ENCODE peak calls at places on chromosomes 7 and 10, in nine cellular contexts. N is kidney epithelial cell, F is GM23338, Q is Peyer's patch, R is endothelial cell of umbilical vein, M is GM13977, E is A549, W is heart left ventricle, H is NB4. X is an unnamed sample.

GRCh38 chr7:94089806-94090205 is 85.7 kb upstream of the BET1 start:
- DNase-seq in E (no peak), H (no peak), R (no peak), W (no peak), Q (no peak), F (no peak), M (no peak), N (no peak), X (no peak)

GRCh38 chr10:3433131-3433530 is 260.5 kb upstream of the PITRM1 start:
- DNase-seq in M (no peak), N (peak), R (no peak), F (no peak), W (no peak), E (no peak), H (no peak), Q (no peak), X (no peak)

GRCh38 chr10:32410569-32410968 is 35.4 kb upstream of the CCDC7 start:
- DNase-seq in N (no peak), F (no peak), R (no peak), H (no peak), E (no peak), W (no peak), Q (no peak), M (no peak), X (no peak)

GRCh38 chr7:28041508-28042314 is 138.9 kb downstream of the JAZF1 start:
- DNase-seq in Q (no peak), N (no peak), M (no peak), H (no peak), W (no peak), F (no peak), R (no peak), E (no peak), X (no peak)

GRCh38 chr7:130486114-130486962 is 5.5 kb upstream of the MEST start:
- DNase-seq in M (peak), R (peak), N (no peak), E (peak), W (peak), Q (peak), H (peak), F (peak), X (peak)

GRCh38 chr10:129097776-129098175 is 369.3 kb upstream of the MGMT start:
- DNase-seq in N (no peak), E (no peak), Q (no peak), H (no peak), W (no peak), F (no peak), R (no peak), M (no peak), X (no peak)

GRCh38 chr7:150685219-150686029 is at the start of gene GIMAP2:
- DNase-seq in R (peak), F (no peak), E (no peak), Q (peak), H (peak), W (no peak), M (peak), N (no peak), X (no peak)

GRCh38 chr7:94507962-94508361 is 1.6 kb upstream of the CASD1 start:
- DNase-seq in N (no peak), M (no peak), H (no peak), E (no peak), W (no peak), Q (no peak), R (no peak), F (no peak), X (no peak)

GRCh38 chr7:127900735-127901685 is 130.2 kb downstream of the LRRC4 start:
- DNase-seq in E (no peak), H (no peak), N (no peak), F (peak), W (no peak), Q (no peak), M (no peak), R (no peak), X (no peak)

GRCh38 chr10:22599048-22599561 is 115.3 kb downstream of the PIP4K2A start:
- DNase-seq in H (peak), N (no peak), M (no peak), E (peak), Q (no peak), F (no peak), R (peak), W (no peak), X (no peak)

GRCh38 chr7:24057243-24057642 is 226.7 kb upstream of the NPY start:
- DNase-seq in H (no peak), Q (no peak), M (no peak), R (no peak), W (no peak), N (no peak), E (peak), F (peak), X (no peak)

GRCh38 chr10:13872411-13872810 is 285.6 kb downstream of the PRPF18 start:
- DNase-seq in W (no peak), R (no peak), H (no peak), N (no peak), Q (no peak), E (no peak), F (no peak), M (no peak), X (no peak)

GRCh38 chr10:131848741-131849590 is 51.8 kb upstream of the PPP2R2D start:
- DNase-seq in Q (peak), W (no peak), F (no peak), N (no peak), H (no peak), M (no peak), E (no peak), R (no peak), X (no peak)

GRCh38 chr7:149720372-149721083 is 52.9 kb downstream of the ZNF467 start:
- DNase-seq in E (no peak), R (no peak), W (peak), F (no peak), M (no peak), N (no peak), H (no peak), Q (no peak), X (no peak)

GRCh38 chr10:16119445-16119844 is 259.1 kb upstream of the MINDY3 start:
- DNase-seq in M (no peak), Q (no peak), E (no peak), H (no peak), W (no peak), R (no peak), N (no peak), F (no peak), X (no peak)

GRCh38 chr7:17564678-17565209 is 266.3 kb downstream of the AHR start:
- DNase-seq in E (no peak), R (peak), H (peak), N (no peak), W (no peak), F (no peak), Q (no peak), M (no peak), X (no peak)

GRCh38 chr10:120336910-120337540 is 120.0 kb upstream of the PLPP4 start:
- DNase-seq in F (peak), E (peak), M (peak), R (peak), H (peak), W (no peak), Q (peak), N (no peak), X (peak)

GRCh38 chr10:132477398-132478340 is 59.9 kb upstream of the INPP5A start:
- DNase-seq in M (no peak), H (no peak), R (no peak), F (peak), Q (no peak), N (no peak), E (no peak), W (peak), X (no peak)

GRCh38 chr7:117502338-117502737 is 22.5 kb downstream of the CFTR start:
- DNase-seq in F (no peak), E (no peak), R (no peak), Q (peak), H (no peak), N (no peak), W (no peak), M (no peak), X (no peak)

GRCh38 chr7:80170445-80170844 is 35.8 kb downstream of the GNAI1 start:
- DNase-seq in R (no peak), F (no peak), M (no peak), H (no peak), W (no peak), Q (no peak), E (no peak), N (no peak), X (no peak)

GRCh38 chr7:1360521-1360971 is 98.7 kb downstream of the MICALL2 start:
- DNase-seq in Q (no peak), R (no peak), W (peak), H (no peak), F (no peak), E (no peak), N (no peak), M (no peak), X (no peak)

GRCh38 chr7:125059861-125060456 is 130.3 kb upstream of the POT1 start:
- DNase-seq in H (peak), F (no peak), R (peak), E (no peak), W (no peak), Q (no peak), M (peak), N (no peak), X (no peak)

GRCh38 chr10:132197271-132198067 is 10.7 kb downstream of the DPYSL4 start:
- DNase-seq in E (no peak), R (no peak), N (no peak), F (no peak), M (no peak), W (no peak), Q (no peak), H (no peak), X (no peak)

GRCh38 chr10:132444877-132445351 is 47.9 kb downstream of the PWWP2B start:
- DNase-seq in R (no peak), H (peak), N (no peak), M (no peak), W (no peak), Q (no peak), E (no peak), F (no peak), X (no peak)

GRCh38 chr7:82264752-82265305 is 178.7 kb downstream of the CACNA2D1 start:
- DNase-seq in H (no peak), F (no peak), N (no peak), W (no peak), M (no peak), Q (no peak), R (no peak), E (no peak), X (no peak)

GRCh38 chr10:78155722-78156121 is 122.1 kb downstream of the RPS24 start:
- DNase-seq in R (no peak), E (no peak), N (no peak), M (no peak), F (no peak), W (no peak), H (no peak), Q (no peak), X (no peak)

GRCh38 chr10:103921248-103921647 is 3.3 kb upstream of the STN1 start:
- DNase-seq in R (no peak), H (no peak), W (no peak), M (no peak), E (no peak), F (no peak), N (no peak), Q (no peak), X (no peak)

GRCh38 chr10:123645016-123645415 is 21.1 kb upstream of the GPR26 start:
- DNase-seq in E (no peak), H (no peak), M (no peak), F (no peak), W (no peak), R (no peak), N (no peak), Q (no peak), X (no peak)

GRCh38 chr7:117780832-117781231 is 92.4 kb downstream of the CTTNBP2 start:
- DNase-seq in E (no peak), M (peak), Q (no peak), R (no peak), F (no peak), N (no peak), W (no peak), H (no peak), X (no peak)

GRCh38 chr7:41114166-41114565 is 588.7 kb downstream of the INHBA start:
- DNase-seq in Q (no peak), H (no peak), M (no peak), N (no peak), W (no peak), R (no peak), F (no peak), E (no peak), X (no peak)

GRCh38 chr7:29987083-29987482 is 2.5 kb downstream of the SCRN1 start:
- DNase-seq in N (peak), W (no peak), M (peak), E (peak), F (no peak), Q (no peak), R (peak), H (no peak), X (no peak)

GRCh38 chr10:107914450-107915276 is 750.2 kb upstream of the SORCS1 start:
- DNase-seq in F (peak), W (peak), E (no peak), H (no peak), M (no peak), Q (no peak), R (no peak), N (no peak), X (no peak)
- TF ChIP-seq CTCF in F (no peak), W (no peak), E (no peak), H (no peak), M (no peak), Q (no peak), R (no peak), N (no peak), X (no peak)

DNA sequence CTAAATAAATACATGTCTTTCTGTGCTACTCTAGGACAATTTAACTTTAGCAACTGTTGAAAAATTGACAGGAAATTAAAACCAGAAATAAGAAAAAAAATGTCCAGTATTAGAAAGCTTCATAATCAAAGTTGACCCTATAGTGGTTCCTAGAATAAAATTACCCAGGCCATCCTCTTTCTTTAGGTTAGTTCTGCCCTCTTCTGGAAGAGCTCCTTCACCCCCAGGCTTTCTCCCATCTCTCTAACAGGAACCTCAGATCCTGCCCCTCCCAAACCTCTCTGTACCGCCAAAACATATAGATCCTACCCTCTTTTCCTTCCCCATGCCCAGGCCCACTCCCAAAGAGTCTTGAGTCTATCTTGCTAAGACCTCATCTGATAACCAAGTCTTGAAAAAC is 159.4 kb upstream of the CDK1 start:
- DNase-seq in Q (no peak), M (no peak), H (no peak), W (no peak), N (no peak), E (no peak), R (no peak), F (peak), X (no peak)
- TF ChIP-seq CTCF in Q (no peak), M (no peak), H (no peak), W (no peak), N (no peak), E (no peak), R (no peak), F (peak), X (no peak)

GRCh38 chr7:66839814-66840213 is 81.2 kb upstream of the TMEM248 start:
- DNase-seq in Q (no peak), H (no peak), E (no peak), W (no peak), N (no peak), M (no peak), R (no peak), F (no peak), X (no peak)

GRCh38 chr7:66837661-66838060 is 83.4 kb upstream of the TMEM248 start:
- DNase-seq in N (no peak), H (no peak), W (no peak), E (no peak), Q (no peak), R (no peak), M (no peak), F (no peak), X (no peak)

GRCh38 chr7:66832531-66833351 is 88.3 kb upstream of the TMEM248 start:
- DNase-seq in N (no peak), M (no peak), W (no peak), E (no peak), H (no peak), Q (no peak), F (no peak), R (no peak), X (no peak)

GRCh38 chr7:66840316-66840715 is 80.7 kb upstream of the TMEM248 start:
- DNase-seq in F (no peak), E (no peak), W (no peak), N (no peak), M (no peak), R (no peak), Q (no peak), H (no peak), X (no peak)

GRCh38 chr7:66837007-66837406 is 84.0 kb upstream of the TMEM248 start:
- DNase-seq in Q (peak), F (peak), W (no peak), H (peak), N (no peak), R (peak), M (no peak), E (no peak), X (no peak)
- TF ChIP-seq CTCF in Q (no peak), F (peak), W (peak), H (peak), N (peak), R (peak), M (peak), E (peak), X (no peak)

DNA sequence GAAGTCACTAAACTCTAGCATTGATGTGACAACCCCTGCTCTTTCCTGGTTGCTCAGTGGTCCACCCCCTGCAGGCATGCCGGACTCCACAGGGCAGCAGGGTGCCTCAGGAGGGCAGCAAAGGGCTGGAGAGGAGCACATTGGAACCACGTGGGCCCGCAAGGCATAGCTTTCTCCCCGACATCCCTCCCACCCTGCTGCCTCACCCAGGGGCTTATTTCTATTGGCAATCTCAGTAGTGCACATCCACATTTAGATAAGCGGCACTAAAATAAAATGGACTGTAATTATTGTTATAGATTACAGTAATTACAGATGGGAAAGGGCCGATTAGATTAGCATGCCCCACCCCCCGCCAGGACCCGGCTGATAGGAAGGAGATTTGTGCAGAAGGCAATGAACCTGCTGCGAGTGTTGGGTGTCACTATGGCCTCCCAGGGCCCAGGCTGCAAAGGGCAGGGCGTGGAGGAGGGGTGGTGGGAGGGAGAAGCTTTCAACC is 580.1 kb downstream of the GRID1 start:
- DNase-seq in Q (no peak), N (no peak), M (no peak), E (no peak), R (no peak), W (peak), H (peak), F (peak), X (no peak)
- TF ChIP-seq CTCF in Q (no peak), N (peak), M (no peak), E (no peak), R (no peak), W (peak), H (peak), F (peak), X (no peak)

DNA sequence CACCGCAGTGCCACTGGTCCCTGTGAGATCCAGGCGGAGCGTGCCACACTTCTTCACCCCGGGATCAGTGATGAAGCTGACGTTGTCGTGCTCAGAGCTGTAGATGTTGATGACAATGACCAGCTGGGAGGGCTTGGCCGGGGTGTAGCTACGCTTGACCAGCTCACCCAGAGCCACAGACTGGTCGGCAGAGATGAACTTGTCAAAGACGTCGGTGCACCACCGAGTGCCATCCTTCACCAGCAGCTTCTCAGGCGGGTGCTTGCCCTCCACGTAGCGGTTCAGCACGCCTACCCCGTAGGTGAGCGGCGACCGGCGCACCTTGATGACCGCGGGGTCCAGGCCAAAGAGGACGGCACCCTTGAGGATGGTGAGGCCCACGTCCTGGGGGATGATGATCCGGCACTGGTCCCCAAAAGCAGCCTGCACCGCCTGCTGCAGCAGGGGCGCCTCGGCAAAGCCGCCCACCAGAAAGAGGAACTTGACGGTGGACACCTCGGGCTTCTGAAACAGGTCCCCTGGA is 54.2 kb downstream of the PNLIPRP2 start:
- DNase-seq in F (no peak), W (no peak), M (no peak), H (no peak), R (no peak), Q (no peak), N (no peak), E (no peak), X (no peak)
- TF ChIP-seq CTCF in F (no peak), W (no peak), M (no peak), H (no peak), R (no peak), Q (no peak), N (no peak), E (no peak), X (no peak)

DNA sequence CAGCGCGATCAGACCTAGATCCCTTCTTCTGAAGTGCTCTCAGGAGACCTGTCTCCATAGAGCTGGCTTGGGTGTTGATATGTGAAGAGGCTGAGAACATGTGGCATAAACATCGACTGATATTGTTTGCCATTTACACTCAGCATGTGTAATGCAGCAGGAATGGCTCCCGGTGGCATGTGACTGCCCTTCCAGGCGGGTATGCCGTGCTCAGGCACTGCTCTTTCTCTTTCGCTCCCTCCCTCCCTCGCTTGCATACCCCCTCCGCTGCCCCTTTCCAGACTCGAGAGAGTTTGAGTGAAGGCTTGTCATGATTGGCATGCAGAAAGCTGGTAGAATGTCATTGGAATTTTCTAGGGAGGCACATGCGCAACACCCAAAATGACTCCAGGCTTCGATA is 107.3 kb upstream of the PDCD4 start:
- DNase-seq in R (no peak), E (no peak), F (no peak), H (no peak), N (no peak), M (no peak), W (peak), Q (no peak), X (no peak)
- TF ChIP-seq CTCF in R (no peak), E (no peak), F (no peak), H (no peak), N (no peak), M (no peak), W (no peak), Q (no peak), X (no peak)

GRCh38 chr10:80453715-80454525 is at the start of gene TSPAN14:
- DNase-seq in R (peak), H (peak), N (no peak), W (peak), M (peak), F (peak), E (peak), Q (peak), X (peak)
- TF ChIP-seq CTCF in R (no peak), H (no peak), N (no peak), W (no peak), M (no peak), F (no peak), E (no peak), Q (no peak), X (no peak)

GRCh38 chr7:22855049-22855392 is 32.4 kb upstream of the TOMM7 start:
- DNase-seq in R (no peak), E (peak), N (no peak), W (no peak), Q (no peak), H (no peak), M (peak), F (no peak), X (no peak)

GRCh38 chr7:22854158-22855048 is 31.8 kb upstream of the TOMM7 start:
- DNase-seq in R (peak), F (peak), E (peak), M (peak), W (peak), N (no peak), Q (peak), H (peak), X (peak)

GRCh38 chr7:22853138-22853537 is 30.5 kb upstream of the TOMM7 start:
- DNase-seq in M (no peak), H (no peak), N (no peak), W (no peak), Q (no peak), R (no peak), E (no peak), F (no peak), X (peak)

GRCh38 chr7:22851140-22851539 is 28.5 kb upstream of the TOMM7 start:
- DNase-seq in M (no peak), R (no peak), E (no peak), F (no peak), H (no peak), N (no peak), Q (no peak), W (no peak), X (no peak)

GRCh38 chr7:22853674-22854157 is 31.1 kb upstream of the TOMM7 start:
- DNase-seq in N (no peak), E (peak), R (peak), W (no peak), Q (peak), M (peak), F (peak), H (peak), X (no peak)
- TF ChIP-seq CTCF in N (peak), E (peak), R (no peak), W (no peak), Q (peak), M (peak), F (peak), H (peak), X (no peak)

GRCh38 chr10:67849331-67850011 is 11.5 kb upstream of the DNAJC12 start:
- DNase-seq in W (peak), Q (peak), M (peak), R (peak), H (peak), N (peak), F (peak), E (peak), X (peak)
- TF ChIP-seq CTCF in W (peak), Q (no peak), M (peak), R (no peak), H (no peak), N (no peak), F (no peak), E (no peak), X (no peak)